ENCODE peak calls at places on chromosomes 5 and 9, in four cellular contexts. H is IMR-90, K is K562, A is GM12878. M is an unnamed sample.

GRCh38 chr9:23771746-23772145 is 54.3 kb downstream of the ELAVL2 start:
- DNase-seq in H (no peak), K (no peak), A (no peak), M (no peak)

GRCh38 chr9:125444166-125444565 is 182.5 kb downstream of the GAPVD1 start:
- DNase-seq in H (no peak), K (no peak), A (no peak), M (no peak)

GRCh38 chr9:115169003-115169402 is 51.0 kb upstream of the TNC start:
- DNase-seq in H (no peak), K (no peak), A (no peak), M (no peak)

GRCh38 chr5:75368391-75368790 is 31.4 kb downstream of the HMGCR start:
- DNase-seq in H (peak), K (no peak), A (no peak), M (no peak)

GRCh38 chr5:142650060-142650459 is 35.8 kb downstream of the FGF1 start:
- DNase-seq in H (no peak), K (no peak), A (no peak), M (no peak)

GRCh38 chr9:23635276-23635675 is 190.8 kb downstream of the ELAVL2 start:
- DNase-seq in H (no peak), K (no peak), A (no peak), M (no peak)

GRCh38 chr5:173671121-173671949 is 54.9 kb upstream of the BOD1 start:
- DNase-seq in H (no peak), K (no peak), A (no peak), M (no peak)

GRCh38 chr9:27548055-27548741 is 18.6 kb upstream of the MOB3B start:
- DNase-seq in H (peak), K (no peak), A (no peak), M (no peak)

GRCh38 chr5:96743805-96744559 is 63.8 kb downstream of the ERAP1 start:
- DNase-seq in H (no peak), K (no peak), A (no peak), M (no peak)

GRCh38 chr5:77957516-77957915 is 181.4 kb upstream of the TBCA start:
- DNase-seq in H (no peak), K (no peak), A (no peak), M (no peak)

GRCh38 chr5:107735558-107735957 is 64.8 kb upstream of the EFNA5 start:
- DNase-seq in H (no peak), K (no peak), A (no peak), M (no peak)

DNA sequence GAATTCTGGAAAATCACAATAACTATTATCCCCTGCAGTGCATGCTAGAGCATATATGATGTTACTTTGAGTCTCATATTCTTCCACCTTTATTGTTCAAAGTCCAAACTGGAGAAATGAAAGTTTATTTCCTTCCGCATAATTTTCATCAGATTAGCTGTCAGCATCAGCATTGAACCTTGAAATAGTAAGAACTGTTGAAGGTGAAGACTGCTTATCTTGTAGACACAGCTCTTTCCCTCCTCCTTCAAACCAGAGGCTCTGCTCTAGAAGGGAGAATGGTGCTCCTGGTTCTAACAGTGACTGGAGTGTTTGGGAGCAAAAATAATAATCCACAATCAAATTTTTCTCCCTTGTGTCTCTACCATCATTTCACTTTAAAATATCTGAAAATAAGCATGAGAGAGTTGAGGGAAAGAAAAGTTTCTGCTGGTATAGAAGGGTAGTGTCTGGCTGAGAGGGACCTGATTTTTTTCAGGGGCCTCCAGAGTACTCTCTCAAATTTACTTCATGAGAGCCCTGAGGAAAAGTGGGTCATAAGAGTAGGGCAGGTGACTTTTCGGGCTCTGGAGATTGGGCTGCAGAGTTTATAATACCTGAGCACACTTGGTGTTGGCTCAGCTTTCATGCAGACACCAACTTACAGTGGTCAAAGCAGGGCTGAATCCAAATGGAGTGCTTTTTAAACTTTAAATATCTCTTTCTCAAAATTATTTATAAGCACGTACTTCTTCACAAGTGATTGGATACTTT is 170.4 kb downstream of the ZDHHC21 start:
- DNase-seq in H (no peak), K (peak), A (no peak), M (no peak)
- TF ChIP-seq CHD1 in H (no peak), K (no peak), A (no peak), M (no peak)

GRCh38 chr9:20898885-20899554 is 132.4 kb downstream of the HACD4 start:
- DNase-seq in H (peak), K (no peak), A (no peak), M (no peak)
- TF ChIP-seq CHD1 in H (no peak), K (no peak), A (no peak), M (no peak)

GRCh38 chr5:127741412-127741811 is 38.2 kb downstream of the CCDC192 start:
- DNase-seq in H (no peak), K (no peak), A (no peak), M (no peak)

GRCh38 chr5:127739807-127740384 is 36.7 kb downstream of the CCDC192 start:
- DNase-seq in H (no peak), K (no peak), A (no peak), M (no peak)
- TF ChIP-seq CHD1 in H (no peak), K (no peak), A (no peak), M (no peak)

DNA sequence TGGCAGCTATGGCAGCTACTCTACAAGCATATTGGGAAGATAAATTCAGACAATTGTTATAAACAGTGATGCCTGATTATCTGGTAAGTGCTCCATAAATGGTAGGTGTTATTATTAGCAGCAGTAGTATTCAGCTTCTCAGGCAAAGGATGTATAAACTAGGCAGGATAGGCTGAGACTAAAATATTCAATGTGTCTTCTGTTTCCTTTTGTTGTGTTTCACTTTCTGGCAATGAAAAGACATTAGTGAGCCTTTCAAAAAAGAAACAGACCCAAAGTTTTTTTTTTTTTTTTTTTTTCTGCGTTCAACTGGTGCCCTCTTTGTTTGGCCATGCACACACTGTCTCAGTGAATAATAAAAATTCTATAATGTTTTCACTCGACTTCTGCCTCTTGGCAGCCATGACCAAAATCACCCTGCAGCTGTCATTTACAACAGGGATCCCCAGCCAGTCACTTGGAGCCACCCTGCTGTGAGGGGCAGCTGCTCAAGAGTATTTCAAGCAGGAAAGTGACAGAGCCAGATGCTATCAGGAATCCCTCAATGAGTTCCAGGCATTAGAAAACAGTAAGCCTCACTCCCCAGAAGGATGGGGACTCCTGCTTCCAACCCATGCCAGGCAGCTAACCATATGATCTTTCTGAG is 44.0 kb upstream of the MAN2A1 start:
- DNase-seq in H (no peak), K (no peak), A (no peak), M (peak)
- TF ChIP-seq CHD1 in H (no peak), K (no peak), A (no peak), M (no peak)

GRCh38 chr9:136171009-136171800 is 33.7 kb downstream of the LHX3 start:
- DNase-seq in H (no peak), K (no peak), A (no peak), M (peak)
- TF ChIP-seq CHD1 in H (no peak), K (no peak), A (no peak), M (no peak)

GRCh38 chr5:64165160-64165499 is 513 bp upstream of the RNF180 start:
- DNase-seq in H (no peak), K (no peak), A (no peak), M (no peak)

GRCh38 chr5:64164166-64164565 is 1.5 kb upstream of the RNF180 start:
- DNase-seq in H (no peak), K (no peak), A (no peak), M (no peak)

GRCh38 chr5:64165500-64166200 is at the start of gene RNF180:
- DNase-seq in H (no peak), K (no peak), A (no peak), M (peak)

GRCh38 chr5:64163746-64164145 is 1.9 kb upstream of the RNF180 start:
- DNase-seq in H (no peak), K (no peak), A (no peak), M (no peak)

DNA sequence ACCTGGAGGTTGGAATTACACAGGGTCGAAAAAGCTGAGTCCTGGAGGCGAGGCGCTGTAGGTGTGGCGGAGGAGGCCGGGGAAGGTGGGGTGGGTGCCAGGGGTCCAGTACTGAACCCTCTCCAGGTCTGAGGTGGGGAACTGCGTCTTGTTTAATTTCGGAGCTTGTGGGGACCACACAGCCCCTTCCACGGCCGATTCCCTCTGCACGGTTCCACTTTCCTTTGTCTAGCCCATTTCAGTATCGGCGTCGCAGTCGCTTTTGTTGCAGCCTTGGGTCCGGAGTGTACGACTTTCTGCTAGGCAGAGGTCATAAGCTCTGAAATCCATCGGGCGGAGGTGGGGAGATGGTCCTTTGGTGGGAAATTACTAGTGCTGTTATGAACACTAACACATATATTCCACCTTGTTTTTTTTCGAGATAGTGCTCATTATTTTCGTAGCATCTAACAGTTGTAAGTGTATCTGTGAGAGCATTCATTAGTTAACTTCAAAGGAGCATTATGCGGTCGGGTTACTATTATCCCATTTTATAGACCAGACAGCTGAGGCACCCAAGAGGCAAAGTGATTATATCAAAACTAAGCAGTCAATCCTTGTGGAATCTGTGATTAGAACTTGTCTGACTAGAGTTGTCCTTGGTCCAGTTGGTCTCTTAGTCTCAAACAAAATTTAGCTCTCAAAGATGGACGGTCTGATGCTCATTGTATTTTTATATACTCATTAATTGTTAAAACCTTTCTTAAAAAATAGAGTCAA is 737 bp downstream of the RNF180 start:
- DNase-seq in H (no peak), K (no peak), A (no peak), M (no peak)
- TF ChIP-seq CHD1 in H (no peak), K (no peak), A (no peak), M (no peak)

GRCh38 chr9:111959960-111960359 is 63.3 kb downstream of the UGCG start:
- DNase-seq in H (peak), K (no peak), A (no peak), M (no peak)

GRCh38 chr9:111957856-111958631 is 61.4 kb downstream of the UGCG start:
- DNase-seq in H (peak), K (no peak), A (no peak), M (no peak)

GRCh38 chr9:111961011-111961410 is 64.4 kb downstream of the UGCG start:
- DNase-seq in H (peak), K (no peak), A (no peak), M (no peak)

GRCh38 chr9:111961575-111961974 is 65.0 kb downstream of the UGCG start:
- DNase-seq in H (peak), K (no peak), A (no peak), M (no peak)

DNA sequence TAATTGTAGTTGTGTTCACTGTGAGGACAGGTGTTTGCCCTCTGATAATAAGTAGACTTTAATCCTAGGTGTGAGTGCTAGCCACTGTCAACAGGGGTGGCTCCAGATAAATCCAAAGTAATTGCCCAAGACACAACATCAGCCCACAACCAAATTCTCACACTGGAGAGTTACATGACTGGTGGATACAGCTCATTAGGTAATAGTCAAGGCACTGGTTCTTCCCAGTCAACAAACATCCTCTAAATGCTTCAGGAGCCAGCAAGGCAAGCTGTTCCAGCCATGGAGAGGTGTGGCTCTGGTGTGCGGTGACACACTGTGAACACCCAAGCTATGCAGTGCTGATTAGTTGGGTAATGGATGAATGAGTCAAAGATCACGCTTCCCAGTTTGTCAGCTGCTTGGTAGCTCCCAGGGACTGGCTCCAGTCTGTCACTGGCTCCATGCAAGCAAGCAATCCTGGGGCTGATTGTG is 62.9 kb downstream of the UGCG start:
- DNase-seq in H (peak), K (no peak), A (no peak), M (no peak)
- TF ChIP-seq CHD1 in H (no peak), K (no peak), A (no peak), M (no peak)